ENCODE peak calls at places on chromosomes 1 and 21, in nine cellular contexts. K is NCI-H526 treated with DMSO at 0.1 percent for 48 hours; J is foreskin fibroblast; Q is NCI-H1105; A is fibroblast of the aortic adventitia; V is PC-9; U is left ventricle myocardium superior; O is effector CD8-positive, alpha-beta T cell; R is activated naive CD4-positive, alpha-beta T cell. D is an unnamed sample.

GRCh38 chr21:36511484-36512227 is 31.7 kb upstream of the CLDN14 start:
- DNase-seq in K (no peak), J (peak; percentile 52), Q (no peak), A (peak; percentile 46), V (no peak), U (no peak), O (no peak), R (no peak), D (no peak)

GRCh38 chr1:69055223-69055622 is 512.5 kb upstream of the LRRC7 start:
- DNase-seq in K (peak; percentile 26), J (peak; percentile 1), Q (peak; percentile 21), A (peak; percentile 29), V (no peak), U (no peak), O (no peak), R (no peak), D (no peak)

GRCh38 chr1:12063141-12064072 is at the start of gene TNFRSF8:
- DNase-seq in K (no peak), J (peak; percentile 59), Q (no peak), A (peak; percentile 29), V (no peak), U (no peak), O (no peak), R (no peak), D (peak; percentile 15)

GRCh38 chr1:173857363-173857917 is 10.3 kb downstream of the GAS5 start:
- DNase-seq in K (no peak), J (no peak), Q (no peak), A (no peak), V (no peak), U (no peak), O (no peak), R (no peak), D (no peak)

GRCh38 chr21:44836666-44837471 is 19.0 kb upstream of the SUMO3 start:
- DNase-seq in K (peak; percentile 9), J (peak; percentile 69), Q (no peak), A (peak; percentile 25), V (peak; percentile 63), U (peak; percentile 46), O (no peak), R (no peak), D (no peak)

GRCh38 chr1:219247441-219247840 is 73.8 kb downstream of the LYPLAL1 start:
- DNase-seq in K (no peak), J (peak; percentile 29), Q (no peak), A (no peak), V (no peak), U (no peak), O (no peak), R (no peak), D (no peak)

GRCh38 chr1:174090476-174090875 is 68.3 kb upstream of the RC3H1 start:
- DNase-seq in K (no peak), J (no peak), Q (peak; percentile 13), A (no peak), V (no peak), U (no peak), O (no peak), R (no peak), D (no peak)

GRCh38 chr1:157247005-157247763 is 109.0 kb upstream of the ETV3 start:
- DNase-seq in K (no peak), J (no peak), Q (no peak), A (no peak), V (no peak), U (no peak), O (no peak), R (no peak), D (no peak)

GRCh38 chr1:61358770-61359455 is 276.6 kb downstream of the NFIA start:
- DNase-seq in K (no peak), J (peak; percentile 23), Q (no peak), A (no peak), V (no peak), U (no peak), O (no peak), R (no peak), D (no peak)

GRCh38 chr1:59007429-59007819 is 223.6 kb upstream of the JUN start:
- DNase-seq in K (no peak), J (no peak), Q (no peak), A (no peak), V (no peak), U (no peak), O (no peak), R (no peak), D (no peak)

GRCh38 chr1:38817958-38818705 is 41.4 kb downstream of the RRAGC start:
- DNase-seq in K (no peak), J (peak; percentile 30), Q (peak; percentile 44), A (no peak), V (peak; percentile 27), U (peak; percentile 62), O (peak; percentile 32), R (peak; percentile 15), D (peak; percentile 20)

GRCh38 chr1:78303620-78304019 is 187.2 kb upstream of the PTGFR start:
- DNase-seq in K (no peak), J (peak; percentile 96), Q (no peak), A (peak; percentile 99), V (peak; percentile 20), U (peak; percentile 37), O (no peak), R (no peak), D (no peak)

GRCh38 chr1:7070389-7071029 is 285.3 kb downstream of the CAMTA1 start:
- DNase-seq in K (peak; percentile 35), J (peak; percentile 84), Q (peak; percentile 10), A (peak; percentile 72), V (peak; percentile 32), U (peak; percentile 53), O (peak; percentile 21), R (no peak), D (peak; percentile 10)

GRCh38 chr1:27862671-27863551 is 9.4 kb upstream of the THEMIS2 start:
- DNase-seq in K (no peak), J (peak; percentile 99), Q (no peak), A (peak; percentile 91), V (peak; percentile 75), U (no peak), O (no peak), R (no peak), D (no peak)

GRCh38 chr1:211591980-211592493 is 13.1 kb upstream of the SLC30A1 start:
- DNase-seq in K (no peak), J (peak; percentile 83), Q (no peak), A (peak; percentile 85), V (peak; percentile 31), U (no peak), O (no peak), R (no peak), D (no peak)

GRCh38 chr1:68213843-68214242 is 18.5 kb downstream of the WLS start:
- DNase-seq in K (no peak), J (peak; percentile 88), Q (no peak), A (peak; percentile 79), V (no peak), U (peak; percentile 78), O (no peak), R (no peak), D (no peak)

GRCh38 chr1:236808564-236809130 is 13.6 kb downstream of the MTR start:
- DNase-seq in K (no peak), J (peak; percentile 25), Q (peak; percentile 61), A (no peak), V (no peak), U (no peak), O (no peak), R (no peak), D (no peak)

GRCh38 chr1:43314233-43314632 is 13.5 kb downstream of the TIE1 start:
- DNase-seq in K (no peak), J (peak; percentile 23), Q (no peak), A (no peak), V (no peak), U (no peak), O (no peak), R (no peak), D (no peak)

GRCh38 chr1:99727575-99728190 is 38.8 kb downstream of the FRRS1 start:
- DNase-seq in K (no peak), J (peak; percentile 58), Q (no peak), A (peak; percentile 69), V (no peak), U (no peak), O (no peak), R (no peak), D (no peak)

GRCh38 chr1:44688760-44689446 is 14.4 kb downstream of the ARMH1 start:
- DNase-seq in K (no peak), J (no peak), Q (no peak), A (no peak), V (no peak), U (no peak), O (no peak), R (no peak), D (no peak)

GRCh38 chr1:183454377-183454776 is 17.9 kb upstream of the SMG7 start:
- DNase-seq in K (no peak), J (peak; percentile 27), Q (no peak), A (no peak), V (peak; percentile 70), U (no peak), O (no peak), R (no peak), D (no peak)

GRCh38 chr1:18653922-18654321 is 23.3 kb downstream of the PAX7 start:
- DNase-seq in K (no peak), J (no peak), Q (no peak), A (no peak), V (no peak), U (no peak), O (no peak), R (no peak), D (no peak)

GRCh38 chr1:220001095-220001501 is 45.2 kb downstream of the EPRS1 start:
- DNase-seq in K (no peak), J (no peak), Q (no peak), A (no peak), V (no peak), U (no peak), O (no peak), R (no peak), D (no peak)

D was measured in CD8-positive, alpha-beta memory T cell.